ENCODE peak calls at places on chromosomes 12 and 14, in four cellular contexts. O is cardiac muscle cell, S is stomach, I is AG04450. K is an unnamed sample.

GRCh38 chr12:122355702-122356101 is 66.8 kb downstream of the CLIP1 start:
- DNase-seq in I (no peak), O (no peak), S (no peak), K (no peak)

GRCh38 chr12:101474248-101474647 is 888 bp upstream of the SPIC start:
- DNase-seq in I (no peak), S (no peak), O (no peak), K (no peak)

GRCh38 chr12:27781680-27782079 is 1.6 kb upstream of the MANSC4 start:
- DNase-seq in O (no peak), I (no peak), S (no peak), K (no peak)

GRCh38 chr12:62711626-62712305 is 223.2 kb downstream of the PPM1H start:
- DNase-seq in S (no peak), I (no peak), O (no peak), K (no peak)

GRCh38 chr14:61581955-61582615 is 113.2 kb upstream of the HIF1A start:
- DNase-seq in O (no peak), I (no peak), S (no peak), K (no peak)

GRCh38 chr12:110689002-110689600 is at the start of gene HVCN1:
- DNase-seq in S (peak), I (no peak), O (peak), K (no peak)

GRCh38 chr12:110844551-110845395 is 2.0 kb upstream of the CCDC63 start:
- DNase-seq in O (no peak), S (no peak), I (no peak), K (no peak)

GRCh38 chr12:103632554-103633216 is 45.6 kb downstream of the STAB2 start:
- DNase-seq in S (peak), I (no peak), O (peak), K (no peak)

GRCh38 chr12:2877959-2878732 is 1.1 kb downstream of the RHNO1 start:
- DNase-seq in O (no peak), S (no peak), I (no peak), K (no peak)

GRCh38 chr12:1890810-1891209 is 27.6 kb downstream of the CACNA2D4 start:
- DNase-seq in S (no peak), I (no peak), O (no peak), K (peak)

GRCh38 chr12:66092559-66093269 is 37.8 kb downstream of the LLPH start:
- DNase-seq in O (no peak), I (no peak), S (no peak), K (no peak)

GRCh38 chr12:112705037-112705632 is 86.4 kb upstream of the RPH3A start:
- DNase-seq in O (no peak), I (no peak), S (no peak), K (no peak)

GRCh38 chr12:6215120-6215807 is 15.1 kb downstream of the CD9 start:
- DNase-seq in I (no peak), O (no peak), S (no peak), K (no peak)
- H3K27ac ChIP-seq in I (no peak), O (no peak), S (peak), K (peak)

DNA sequence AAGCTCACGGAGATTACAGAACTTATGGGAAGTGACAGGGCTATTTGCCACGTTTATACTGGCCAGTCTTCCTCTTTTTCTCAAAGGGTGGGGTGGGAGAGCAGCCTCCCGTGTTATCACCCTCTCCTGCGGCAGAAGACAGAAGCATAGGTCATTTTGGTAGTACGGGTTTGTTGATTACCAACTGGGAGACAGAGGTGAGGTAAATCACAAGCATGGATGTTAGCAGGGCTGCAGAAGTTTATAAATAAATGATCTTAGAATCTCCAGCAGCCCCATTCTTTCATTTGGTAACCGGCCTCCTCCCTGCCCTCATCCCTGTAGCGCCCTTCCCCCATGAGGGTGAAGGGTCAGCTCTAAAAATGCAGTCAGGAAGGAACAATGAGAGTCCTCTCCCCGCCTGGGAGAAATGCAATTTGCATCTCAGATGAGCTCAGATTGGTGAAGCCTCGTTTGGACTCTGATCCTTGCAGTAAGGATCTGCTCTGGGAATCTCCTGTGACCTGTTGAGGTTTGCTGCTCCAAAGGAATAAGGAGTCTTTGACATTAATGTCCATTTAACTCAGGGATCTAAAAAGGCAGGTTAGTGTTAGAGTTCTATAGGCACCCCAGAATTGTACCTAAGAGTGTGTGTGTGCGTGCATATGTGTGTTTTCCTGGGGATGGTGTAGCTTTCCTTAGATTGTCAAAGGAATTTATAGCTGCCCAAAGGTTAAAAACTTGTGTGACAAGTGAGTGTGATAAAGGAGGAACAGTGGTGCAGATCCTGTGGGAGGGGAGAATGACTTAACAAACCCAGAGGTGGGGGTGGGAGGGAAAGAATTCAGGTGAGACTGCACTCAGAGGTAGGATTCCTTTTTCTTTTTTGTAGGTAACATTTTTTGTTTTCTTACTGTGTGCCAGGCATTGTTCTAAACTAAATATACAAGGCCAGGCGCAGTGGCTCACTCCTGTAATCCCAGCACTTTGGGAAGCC is 45.0 kb upstream of the SINHCAF start:
- DNase-seq in O (peak), S (no peak), I (no peak), K (no peak)
- H3K4me3 ChIP-seq in O (no peak), S (peak), I (no peak), K (peak)

GRCh38 chr12:88172844-88173407 is 30.8 kb downstream of the TMTC3 start:
- DNase-seq in I (no peak), S (no peak), O (no peak), K (no peak)
- H3K27ac ChIP-seq in I (no peak), S (no peak), O (no peak), K (no peak)

DNA sequence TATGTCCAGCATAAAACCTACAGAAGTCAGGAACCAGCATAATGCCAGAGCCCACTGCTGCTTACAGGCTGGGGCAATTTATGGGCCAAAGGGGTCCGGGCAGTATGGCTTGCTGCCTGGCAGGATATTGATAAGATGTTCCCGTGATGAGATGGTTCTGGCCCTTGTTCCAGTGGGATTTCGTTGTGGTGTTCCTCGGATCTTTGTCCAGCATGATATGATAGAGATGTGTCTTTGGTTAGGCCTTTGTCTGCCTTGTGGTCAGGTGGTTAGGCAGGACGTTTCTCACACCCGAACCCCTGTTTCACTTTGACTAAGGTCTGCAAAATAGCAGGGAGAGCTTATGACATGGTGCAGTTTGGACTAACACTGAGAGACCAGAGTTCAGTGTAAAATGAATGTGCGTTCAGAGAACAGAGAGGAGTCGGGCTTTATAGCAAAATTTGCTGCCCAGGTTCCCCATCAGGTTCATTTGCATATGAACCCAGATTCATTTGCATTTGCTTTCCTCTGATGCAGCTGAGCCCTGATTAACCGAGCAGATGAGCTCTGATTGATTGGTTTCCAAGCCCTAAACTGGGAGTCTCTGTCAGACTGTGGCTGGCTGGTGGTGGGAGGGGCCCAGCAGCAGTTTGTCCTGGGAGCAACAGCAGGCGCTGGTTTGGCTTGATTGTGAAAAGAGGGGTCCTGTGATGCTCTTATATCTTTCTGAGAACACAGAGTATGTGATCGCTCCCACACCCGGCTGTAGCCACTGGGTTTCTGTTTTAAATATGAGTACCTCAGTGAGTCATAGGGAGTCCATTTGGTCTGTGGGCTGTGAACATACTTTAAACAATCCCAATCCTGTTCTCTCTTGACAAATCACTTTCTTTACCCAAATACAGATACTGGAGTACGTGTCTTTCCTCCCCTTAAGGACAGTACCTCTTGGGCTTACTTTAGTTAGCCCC is 156.3 kb upstream of the PZP start:
- DNase-seq in I (peak), O (no peak), S (no peak), K (no peak)
- H3K4me3 ChIP-seq in I (peak), O (no peak), S (no peak), K (no peak)

DNA sequence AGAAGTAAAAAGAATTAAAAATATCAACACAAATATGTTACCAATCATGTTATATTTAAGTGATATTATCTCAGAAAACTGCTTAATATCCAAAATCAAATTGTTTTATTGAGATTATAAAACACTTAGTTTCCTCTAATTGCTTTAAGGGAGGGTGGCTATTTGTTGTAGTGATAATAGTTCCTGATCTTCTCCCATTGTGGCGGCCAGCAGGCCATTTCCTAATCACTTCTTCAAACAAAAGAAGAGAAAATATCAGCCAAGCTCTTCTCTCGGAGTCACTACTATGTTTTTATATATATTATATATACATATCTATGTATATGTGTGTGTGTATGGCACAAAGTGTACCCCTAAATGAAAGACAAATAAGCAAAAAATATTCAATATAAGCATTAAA is 31.5 kb downstream of the ERO1A start:
- DNase-seq in S (no peak), O (no peak), I (no peak), K (no peak)
- H3K27ac ChIP-seq in S (no peak), O (no peak), I (no peak), K (no peak)

GRCh38 chr14:94390372-94391086 is 2.1 kb upstream of the SERPINA1 start:
- DNase-seq in S (peak), I (no peak), O (no peak), K (peak)
- H3K4me3 ChIP-seq in S (peak), I (no peak), O (no peak), K (peak)

GRCh38 chr12:6630696-6631095 is 5.1 kb downstream of the LPAR5 start:
- DNase-seq in O (no peak), I (no peak), S (no peak), K (no peak)

GRCh38 chr12:6631549-6631961 is 4.2 kb downstream of the LPAR5 start:
- DNase-seq in I (no peak), S (peak), O (no peak), K (no peak)

GRCh38 chr12:6635856-6636521 is at the start of gene LPAR5:
- DNase-seq in S (peak), I (no peak), O (no peak), K (no peak)

GRCh38 chr12:6635375-6635855 is 344 bp downstream of the LPAR5 start:
- DNase-seq in I (no peak), S (no peak), O (no peak), K (no peak)

GRCh38 chr12:6632026-6632978 is 3.5 kb downstream of the LPAR5 start:
- DNase-seq in I (no peak), O (no peak), S (no peak), K (no peak)
- H3K27ac ChIP-seq in I (no peak), O (no peak), S (peak), K (peak)

GRCh38 chr12:16346931-16347330 is 514 bp upstream of the MGST1 start:
- DNase-seq in O (no peak), S (no peak), I (no peak), K (no peak)
- H3K4me3 ChIP-seq in O (peak), S (peak), I (peak), K (peak)

DNA sequence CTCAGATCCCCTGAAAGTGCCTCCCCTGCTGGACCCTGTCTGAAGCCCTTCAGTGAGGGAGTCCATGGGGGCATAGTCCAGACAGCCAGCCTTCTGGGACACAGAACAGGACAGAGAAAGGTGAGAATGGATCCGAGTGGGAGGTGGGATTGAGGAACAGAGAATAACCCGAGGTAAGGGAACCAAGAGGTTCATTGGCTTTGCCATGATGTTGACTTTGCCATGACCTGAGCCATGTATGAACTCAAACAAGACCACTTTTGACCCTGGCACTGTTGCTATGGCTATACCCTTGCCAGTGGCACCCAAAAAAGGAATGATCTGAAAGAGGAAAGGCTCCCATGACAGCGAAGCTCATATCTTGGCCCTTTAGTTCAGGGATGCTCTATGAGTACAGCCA is 22.6 kb upstream of the VDR start:
- DNase-seq in O (no peak), S (no peak), I (no peak), K (no peak)
- H3K27ac ChIP-seq in O (no peak), S (no peak), I (no peak), K (no peak)

DNA sequence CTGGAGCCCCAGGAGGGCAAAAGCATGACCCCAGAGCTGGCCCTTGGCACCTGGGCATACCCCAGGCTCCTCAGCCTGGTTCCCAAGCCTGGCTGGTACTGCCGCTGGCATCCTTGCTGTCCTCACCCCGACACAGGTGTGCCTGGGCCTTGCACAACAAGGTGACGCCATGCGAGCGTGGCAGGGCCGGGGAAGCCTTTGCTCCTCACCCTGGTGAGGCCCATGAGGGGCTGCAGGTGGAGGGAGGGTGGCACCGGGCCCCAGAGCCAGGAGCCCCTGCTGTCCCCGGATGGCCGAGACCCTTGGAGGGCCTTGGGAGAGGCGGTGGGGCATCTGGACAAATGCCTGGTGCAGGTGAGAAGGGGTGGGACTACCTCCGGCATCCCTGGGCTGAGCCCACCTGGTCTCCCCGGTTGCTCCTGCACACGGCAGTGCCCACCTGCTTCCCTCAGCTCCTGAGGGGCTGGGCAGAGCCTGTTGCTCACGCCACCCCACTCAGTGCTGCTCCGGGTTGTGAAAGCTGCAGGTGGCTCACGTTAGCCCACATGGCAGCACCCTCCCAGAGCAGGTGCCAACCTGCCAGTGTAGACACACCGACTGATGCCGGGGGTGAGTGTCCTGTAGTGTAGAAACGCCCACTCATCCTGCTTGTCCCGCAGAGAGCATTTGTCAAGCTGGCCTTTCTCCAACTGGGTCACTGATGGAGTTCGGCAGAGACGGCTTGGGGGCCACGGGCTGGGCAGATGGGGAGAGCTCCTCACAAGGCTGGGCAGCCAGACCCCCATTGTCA is 24.6 kb upstream of the KIF26A start:
- DNase-seq in I (no peak), S (peak), O (no peak), K (no peak)
- H3K4me3 ChIP-seq in I (no peak), S (no peak), O (no peak), K (no peak)

K was measured in coronary artery.